ENCODE peak calls at places on chromosomes 5 and 9, in six cellular contexts. U is small intestine, B is left ventricle myocardium inferior, Z is CMK, N is uterus, K is AG08396. H is an unnamed sample.

GRCh38 chr9:20835364-20836286 is 151.6 kb downstream of the FOCAD start:
- DNase-seq in U (no peak), B (no peak), Z (no peak), N (no peak), K (no peak), H (peak)

GRCh38 chr5:25489834-25490538 is 845.2 kb upstream of the CDH10 start:
- DNase-seq in U (no peak), B (no peak), Z (no peak), N (no peak), K (no peak), H (no peak)

GRCh38 chr9:136903041-136903554 is 16.8 kb downstream of the TRAF2 start:
- DNase-seq in U (peak), B (peak), Z (no peak), N (peak), K (no peak), H (no peak)

GRCh38 chr5:61330341-61330878 is 1.6 kb upstream of the ZSWIM6 start:
- DNase-seq in U (peak), B (peak), Z (no peak), N (peak), K (peak), H (peak)

GRCh38 chr5:127564002-127564769 is 46.7 kb downstream of the PRRC1 start:
- DNase-seq in U (peak), B (no peak), Z (no peak), N (no peak), K (peak), H (peak)

GRCh38 chr5:53674114-53674513 is 113.7 kb downstream of the NDUFS4 start:
- DNase-seq in U (no peak), B (no peak), Z (no peak), N (no peak), K (no peak), H (no peak)

GRCh38 chr9:37060821-37061220 is 26.8 kb upstream of the PAX5 start:
- DNase-seq in U (no peak), B (no peak), Z (no peak), N (no peak), K (no peak), H (no peak)

GRCh38 chr5:149737355-149737754 is 7.2 kb downstream of the PPARGC1B start:
- DNase-seq in U (no peak), B (no peak), Z (no peak), N (no peak), K (no peak), H (no peak)

GRCh38 chr9:106862115-106862945 is 636 bp upstream of the ZNF462 start:
- DNase-seq in U (peak), B (no peak), Z (no peak), N (peak), K (peak), H (peak)

GRCh38 chr9:130488621-130489330 is 44.0 kb downstream of the ASS1 start:
- DNase-seq in U (no peak), B (no peak), Z (no peak), N (no peak), K (no peak), H (no peak)

GRCh38 chr5:180806351-180807011 is 3.9 kb upstream of the MGAT1 start:
- DNase-seq in U (no peak), B (no peak), Z (no peak), N (no peak), K (no peak), H (no peak)

GRCh38 chr9:129682381-129682780 is 16.9 kb downstream of the PRRX2 start:
- DNase-seq in U (peak), B (no peak), Z (no peak), N (no peak), K (no peak), H (no peak)

GRCh38 chr5:178165585-178165984 is 11.9 kb upstream of the NHP2 start:
- DNase-seq in U (no peak), B (no peak), Z (no peak), N (no peak), K (no peak), H (no peak)

GRCh38 chr5:65102826-65103673 is 334.3 kb downstream of the CWC27 start:
- DNase-seq in U (peak), B (peak), Z (no peak), N (peak), K (peak), H (no peak)

GRCh38 chr9:36855443-36856315 is 178.4 kb downstream of the PAX5 start:
- DNase-seq in U (peak), B (no peak), Z (peak), N (no peak), K (peak), H (no peak)

GRCh38 chr9:100216178-100216787 is 117.2 kb downstream of the INVS start:
- DNase-seq in U (peak), B (no peak), Z (peak), N (no peak), K (peak), H (peak)

GRCh38 chr9:132201139-132201538 is 39.3 kb downstream of the NTNG2 start:
- DNase-seq in U (no peak), B (no peak), Z (no peak), N (no peak), K (no peak), H (no peak)

GRCh38 chr5:136686192-136686872 is 321.0 kb upstream of the TRPC7 start:
- DNase-seq in U (peak), B (no peak), Z (no peak), N (no peak), K (no peak), H (peak)

GRCh38 chr5:157998021-157998504 is 139.1 kb upstream of the CLINT1 start:
- DNase-seq in U (no peak), B (no peak), Z (no peak), N (no peak), K (no peak), H (no peak)

GRCh38 chr9:110895141-110895912 is 142.9 kb downstream of the LPAR1 start:
- DNase-seq in U (no peak), B (peak), Z (no peak), N (peak), K (no peak), H (no peak)

GRCh38 chr9:4235951-4236804 is 63.7 kb downstream of the GLIS3 start:
- DNase-seq in U (no peak), B (no peak), Z (no peak), N (no peak), K (peak), H (peak)